ENCODE peak calls at places on chromosomes 12 and 14, in five cellular contexts. W is GM12878, L is HCT116, D is HepG2, Z is upper lobe of left lung. I is an unnamed sample.

GRCh38 chr12:89117448-89118034 is 234.8 kb downstream of the DUSP6 start:
- ATAC-seq in W (no peak), L (peak), D (no peak), Z (peak), I (no peak)

GRCh38 chr12:10503460-10503859 is 2.2 kb upstream of the EIF2S3B start:
- ATAC-seq in Z (no peak), L (no peak), W (no peak), D (no peak), I (no peak)

GRCh38 chr14:100165376-100165775 is 5.9 kb upstream of the DEGS2 start:
- ATAC-seq in W (peak), L (no peak), D (peak), Z (peak), I (peak)

GRCh38 chr12:89309452-89309802 is 42.9 kb downstream of the DUSP6 start:
- ATAC-seq in W (no peak), L (no peak), D (no peak), Z (no peak), I (no peak)

GRCh38 chr12:34219046-34219770 is 196.9 kb downstream of the ALG10 start:
- ATAC-seq in L (no peak), W (no peak), Z (no peak), D (no peak), I (no peak)

GRCh38 chr12:99810718-99811593 is 163.4 kb downstream of the GARIN6 start:
- ATAC-seq in W (peak), L (peak), Z (no peak), D (no peak), I (no peak)

GRCh38 chr14:102050625-102051024 is 36.2 kb downstream of the HSP90AA1 start:
- ATAC-seq in L (no peak), Z (no peak), W (no peak), D (no peak), I (peak)

GRCh38 chr14:103923863-103924262 is 4.4 kb upstream of the TDRD9 start:
- ATAC-seq in W (no peak), D (no peak), L (no peak), Z (no peak), I (no peak)

GRCh38 chr14:67963545-67963944 is 144.0 kb downstream of the RAD51B start:
- ATAC-seq in W (no peak), L (no peak), Z (no peak), D (no peak), I (no peak)
- H3K27ac ChIP-seq in W (no peak), L (no peak), Z (peak), D (no peak), I (peak)

GRCh38 chr12:124863409-124864325 is at the start of gene SCARB1:
- ATAC-seq in D (peak), L (peak), Z (peak), W (peak), I (peak)
- TF ChIP-seq POLR2A in D (peak), L (peak), Z (no peak), W (peak), I (peak)

DNA sequence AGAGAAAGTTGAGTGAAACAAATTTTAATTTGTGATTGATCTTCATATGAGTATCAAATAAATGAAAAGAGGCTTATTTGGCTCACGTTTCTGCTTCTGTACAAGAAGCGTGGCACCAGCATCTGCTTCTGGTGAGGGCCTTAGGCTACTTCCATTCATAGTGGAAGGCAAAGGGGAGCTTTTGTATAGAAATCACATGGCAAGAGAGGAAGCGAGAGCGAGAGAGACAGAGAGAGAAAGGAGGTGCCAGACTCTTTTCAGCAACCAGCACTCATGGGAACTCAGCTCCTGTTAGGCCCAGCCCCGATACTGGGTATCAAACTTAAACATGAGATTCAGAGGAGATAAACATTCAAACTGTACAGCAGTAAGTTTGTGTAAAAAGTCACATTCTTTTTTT is 121.4 kb downstream of the SYNE2 start:
- ATAC-seq in L (no peak), D (no peak), Z (no peak), W (no peak), I (no peak)
- TF ChIP-seq POLR2AphosphoS5 in L (no peak), D (no peak), Z (no peak), W (no peak), I (no peak)

GRCh38 chr12:95241761-95242506 is 24.3 kb downstream of the VEZT start:
- ATAC-seq in W (no peak), L (no peak), D (no peak), Z (no peak), I (no peak)

GRCh38 chr12:95238150-95238549 is 20.5 kb downstream of the VEZT start:
- ATAC-seq in D (no peak), L (no peak), W (no peak), Z (no peak), I (no peak)

GRCh38 chr12:95240556-95240955 is 22.9 kb downstream of the VEZT start:
- ATAC-seq in W (no peak), D (no peak), Z (no peak), L (no peak), I (no peak)

GRCh38 chr12:95239216-95239615 is 21.6 kb downstream of the VEZT start:
- ATAC-seq in L (no peak), Z (no peak), D (peak), W (peak), I (no peak)

GRCh38 chr12:95237315-95237714 is 19.7 kb downstream of the VEZT start:
- ATAC-seq in D (no peak), L (no peak), Z (no peak), W (no peak), I (no peak)
- H3K27ac ChIP-seq in D (no peak), L (no peak), Z (no peak), W (no peak), I (no peak)

GRCh38 chr14:96204151-96205058 is at the start of gene BDKRB2:
- ATAC-seq in W (peak), D (peak), L (peak), Z (peak), I (peak)
- TF ChIP-seq POLR2A in W (no peak), D (no peak), L (no peak), Z (no peak), I (peak)

DNA sequence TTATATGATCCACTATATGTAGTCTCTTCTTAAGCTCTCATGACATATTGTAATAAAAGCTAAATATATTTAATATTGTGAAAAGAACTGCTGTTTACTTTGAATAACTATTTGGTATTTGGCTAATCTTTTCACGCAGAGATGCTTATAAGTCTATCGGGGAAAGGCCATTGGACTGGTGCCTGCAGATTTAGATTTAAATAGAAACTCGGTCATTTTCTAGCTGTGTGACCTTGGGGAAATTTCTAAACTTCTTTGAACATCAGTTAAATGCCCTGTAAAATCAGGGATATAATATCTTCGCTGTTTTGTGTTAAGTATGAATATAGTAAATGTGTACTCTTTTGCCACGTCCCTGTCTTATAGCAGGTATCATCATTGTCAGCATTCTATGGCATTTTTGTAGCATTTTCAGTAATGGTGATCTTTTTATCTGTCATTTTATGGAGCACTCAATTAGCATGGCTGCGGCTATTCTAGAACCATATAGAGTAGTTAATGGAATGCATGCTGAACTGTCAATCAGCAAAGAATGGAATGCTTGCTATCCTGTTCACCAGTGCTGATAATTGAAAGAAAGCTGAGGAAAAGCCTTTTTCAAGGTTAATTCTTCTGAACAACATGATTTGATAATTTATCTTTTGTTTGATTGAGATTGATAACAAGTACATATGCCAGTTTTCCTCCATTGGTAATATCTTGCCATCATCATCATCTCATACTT is 181.2 kb downstream of the TMTC2 start:
- ATAC-seq in D (no peak), L (no peak), W (no peak), Z (no peak), I (no peak)
- TF ChIP-seq POLR2AphosphoS5 in D (no peak), L (no peak), W (no peak), Z (no peak), I (no peak)

GRCh38 chr12:58919271-58920101 is 818 bp downstream of the LRIG3 start:
- ATAC-seq in W (peak), L (peak), Z (peak), D (peak), I (peak)

GRCh38 chr12:58917699-58918334 is 2.5 kb downstream of the LRIG3 start:
- ATAC-seq in D (no peak), L (no peak), Z (no peak), W (no peak), I (no peak)

GRCh38 chr12:58916891-58917570 is 3.3 kb downstream of the LRIG3 start:
- ATAC-seq in W (no peak), Z (no peak), D (no peak), L (no peak), I (no peak)

GRCh38 chr12:58920102-58920955 is at the start of gene LRIG3:
- ATAC-seq in D (peak), Z (peak), W (peak), L (peak), I (peak)

GRCh38 chr12:58918475-58918874 is 1.8 kb downstream of the LRIG3 start:
- ATAC-seq in W (no peak), L (no peak), D (no peak), Z (no peak), I (no peak)
- H3K27ac ChIP-seq in W (no peak), L (no peak), D (no peak), Z (peak), I (peak)

GRCh38 chr14:54488646-54489317 is at the start of gene GMFB:
- ATAC-seq in Z (peak), W (peak), D (peak), L (peak), I (peak)
- TF ChIP-seq POLR2A in Z (peak), W (peak), D (peak), L (peak), I (peak)